ENCODE peak calls at places on chromosomes 13 and 19, in seven cellular contexts. One of them, this sample, is unnamed.

GRCh38 chr19:53818756-53819155 is 5.4 kb downstream of the NLRP12 start:
- DNase-seq in CD4-positive, alpha-beta T cell: no peak
- DNase-seq in body of pancreas: no peak
- DNase-seq in endothelial cell: no peak
- DNase-seq in breast epithelium: no peak
- DNase-seq in HFFc6: no peak
- DNase-seq in ovary: no peak
- DNase-seq in this sample: no peak

GRCh38 chr19:38932425-38933179 is 1.9 kb downstream of the MRPS12 start:
- DNase-seq in endothelial cell: no peak
- DNase-seq in HFFc6: no peak
- DNase-seq in breast epithelium: no peak
- DNase-seq in ovary: peak
- DNase-seq in body of pancreas: no peak
- DNase-seq in CD4-positive, alpha-beta T cell: peak
- DNase-seq in this sample: no peak

GRCh38 chr13:97257800-97258799 is 36.0 kb downstream of the MBNL2 start:
- DNase-seq in breast epithelium: no peak
- DNase-seq in body of pancreas: peak
- DNase-seq in CD4-positive, alpha-beta T cell: no peak
- DNase-seq in endothelial cell: peak
- DNase-seq in ovary: peak
- DNase-seq in HFFc6: peak
- DNase-seq in this sample: peak

GRCh38 chr19:15129856-15130580 is 22.8 kb downstream of the SYDE1 start:
- DNase-seq in breast epithelium: no peak
- DNase-seq in body of pancreas: no peak
- DNase-seq in endothelial cell: no peak
- DNase-seq in HFFc6: no peak
- DNase-seq in ovary: no peak
- DNase-seq in CD4-positive, alpha-beta T cell: no peak
- DNase-seq in this sample: no peak

GRCh38 chr19:39316627-39317321 is 3.9 kb downstream of the LRFN1 start:
- DNase-seq in CD4-positive, alpha-beta T cell: no peak
- DNase-seq in breast epithelium: no peak
- DNase-seq in HFFc6: no peak
- DNase-seq in endothelial cell: no peak
- DNase-seq in ovary: no peak
- DNase-seq in body of pancreas: no peak
- DNase-seq in this sample: no peak

GRCh38 chr13:94093652-94094310 is 385.7 kb downstream of the DCT start:
- DNase-seq in endothelial cell: no peak
- DNase-seq in breast epithelium: no peak
- DNase-seq in CD4-positive, alpha-beta T cell: no peak
- DNase-seq in HFFc6: no peak
- DNase-seq in body of pancreas: no peak
- DNase-seq in ovary: no peak
- DNase-seq in this sample: no peak

GRCh38 chr13:65605386-65605785 is 1624.8 kb downstream of the PCDH9 start:
- DNase-seq in body of pancreas: no peak
- DNase-seq in endothelial cell: no peak
- DNase-seq in ovary: no peak
- DNase-seq in HFFc6: no peak
- DNase-seq in CD4-positive, alpha-beta T cell: no peak
- DNase-seq in breast epithelium: no peak
- DNase-seq in this sample: no peak

GRCh38 chr19:8377598-8377997 is 12.6 kb upstream of the RAB11B start:
- DNase-seq in breast epithelium: no peak
- DNase-seq in HFFc6: no peak
- DNase-seq in CD4-positive, alpha-beta T cell: no peak
- DNase-seq in body of pancreas: no peak
- DNase-seq in endothelial cell: no peak
- DNase-seq in ovary: no peak
- DNase-seq in this sample: no peak

GRCh38 chr13:110023729-110024645 is 237.6 kb upstream of the IRS2 start:
- DNase-seq in breast epithelium: no peak
- DNase-seq in ovary: peak
- DNase-seq in body of pancreas: no peak
- DNase-seq in HFFc6: no peak
- DNase-seq in endothelial cell: peak
- DNase-seq in CD4-positive, alpha-beta T cell: no peak
- DNase-seq in this sample: no peak

GRCh38 chr13:49248433-49249002 is 793 bp downstream of the CDADC1 start:
- DNase-seq in CD4-positive, alpha-beta T cell: peak
- DNase-seq in endothelial cell: no peak
- DNase-seq in body of pancreas: no peak
- DNase-seq in HFFc6: peak
- DNase-seq in ovary: no peak
- DNase-seq in breast epithelium: no peak
- DNase-seq in this sample: no peak

GRCh38 chr13:45682494-45683008 is 19.6 kb upstream of the CBY2 start:
- DNase-seq in breast epithelium: no peak
- DNase-seq in HFFc6: no peak
- DNase-seq in ovary: no peak
- DNase-seq in CD4-positive, alpha-beta T cell: no peak
- DNase-seq in body of pancreas: no peak
- DNase-seq in endothelial cell: no peak
- DNase-seq in this sample: no peak

GRCh38 chr19:40241809-40242384 is 15.4 kb upstream of the CCNP start:
- DNase-seq in breast epithelium: no peak
- DNase-seq in CD4-positive, alpha-beta T cell: no peak
- DNase-seq in ovary: peak
- DNase-seq in body of pancreas: no peak
- DNase-seq in endothelial cell: no peak
- DNase-seq in HFFc6: no peak
- DNase-seq in this sample: no peak

GRCh38 chr13:34257980-34258379 is 440.0 kb downstream of the RFC3 start:
- DNase-seq in ovary: no peak
- DNase-seq in body of pancreas: no peak
- DNase-seq in HFFc6: no peak
- DNase-seq in CD4-positive, alpha-beta T cell: no peak
- DNase-seq in breast epithelium: no peak
- DNase-seq in endothelial cell: no peak
- DNase-seq in this sample: no peak

GRCh38 chr19:13076787-13077186 is 25.9 kb downstream of the LYL1 start:
- DNase-seq in ovary: no peak
- DNase-seq in endothelial cell: no peak
- DNase-seq in HFFc6: no peak
- DNase-seq in body of pancreas: no peak
- DNase-seq in CD4-positive, alpha-beta T cell: no peak
- DNase-seq in breast epithelium: no peak
- DNase-seq in this sample: no peak

GRCh38 chr19:10603873-10604459 is 16.9 kb upstream of the AP1M2 start:
- DNase-seq in ovary: no peak
- DNase-seq in body of pancreas: no peak
- DNase-seq in CD4-positive, alpha-beta T cell: peak
- DNase-seq in breast epithelium: no peak
- DNase-seq in HFFc6: no peak
- DNase-seq in endothelial cell: no peak
- DNase-seq in this sample: no peak

GRCh38 chr13:97568850-97569249 is 134.9 kb downstream of the RAP2A start:
- DNase-seq in body of pancreas: peak
- DNase-seq in endothelial cell: peak
- DNase-seq in HFFc6: no peak
- DNase-seq in CD4-positive, alpha-beta T cell: no peak
- DNase-seq in ovary: no peak
- DNase-seq in breast epithelium: no peak
- DNase-seq in this sample: no peak

GRCh38 chr13:51068501-51068900 is 42.6 kb downstream of the C13orf42 start:
- DNase-seq in body of pancreas: no peak
- DNase-seq in HFFc6: no peak
- DNase-seq in ovary: no peak
- DNase-seq in endothelial cell: no peak
- DNase-seq in breast epithelium: no peak
- DNase-seq in CD4-positive, alpha-beta T cell: no peak
- DNase-seq in this sample: no peak

GRCh38 chr13:104043184-104043583 is 977.0 kb upstream of the SLC10A2 start:
- DNase-seq in HFFc6: no peak
- DNase-seq in ovary: no peak
- DNase-seq in endothelial cell: no peak
- DNase-seq in body of pancreas: no peak
- DNase-seq in breast epithelium: no peak
- DNase-seq in CD4-positive, alpha-beta T cell: no peak
- DNase-seq in this sample: no peak

GRCh38 chr19:39795001-39795400 is 16.3 kb downstream of the LEUTX start:
- DNase-seq in ovary: no peak
- DNase-seq in breast epithelium: no peak
- DNase-seq in body of pancreas: no peak
- DNase-seq in HFFc6: no peak
- DNase-seq in CD4-positive, alpha-beta T cell: no peak
- DNase-seq in endothelial cell: no peak
- DNase-seq in this sample: no peak

GRCh38 chr13:59318320-59318930 is 845.3 kb downstream of the DIAPH3 start:
- DNase-seq in CD4-positive, alpha-beta T cell: peak
- DNase-seq in HFFc6: peak
- DNase-seq in endothelial cell: peak
- DNase-seq in ovary: peak
- DNase-seq in body of pancreas: peak
- DNase-seq in breast epithelium: peak
- DNase-seq in this sample: no peak

GRCh38 chr13:37595162-37595561 is 3.4 kb downstream of the POSTN start:
- DNase-seq in body of pancreas: no peak
- DNase-seq in ovary: no peak
- DNase-seq in CD4-positive, alpha-beta T cell: no peak
- DNase-seq in endothelial cell: no peak
- DNase-seq in HFFc6: peak
- DNase-seq in breast epithelium: no peak
- DNase-seq in this sample: no peak

GRCh38 chr13:26961890-26962615 is 201.5 kb upstream of the GPR12 start:
- DNase-seq in endothelial cell: no peak
- DNase-seq in breast epithelium: no peak
- DNase-seq in ovary: no peak
- DNase-seq in body of pancreas: peak
- DNase-seq in CD4-positive, alpha-beta T cell: no peak
- DNase-seq in HFFc6: no peak
- DNase-seq in this sample: no peak

GRCh38 chr19:42254083-42254849 is 662 bp downstream of the ERF start:
- DNase-seq in ovary: peak
- DNase-seq in CD4-positive, alpha-beta T cell: peak
- DNase-seq in HFFc6: no peak
- DNase-seq in body of pancreas: peak
- DNase-seq in breast epithelium: peak
- DNase-seq in endothelial cell: peak
- DNase-seq in this sample: no peak

GRCh38 chr19:50549927-50550593 is 18.2 kb downstream of the LRRC4B start:
- DNase-seq in ovary: no peak
- DNase-seq in HFFc6: no peak
- DNase-seq in endothelial cell: no peak
- DNase-seq in body of pancreas: no peak
- DNase-seq in CD4-positive, alpha-beta T cell: no peak
- DNase-seq in breast epithelium: no peak
- DNase-seq in this sample: no peak

GRCh38 chr19:50549059-50549926 is 18.9 kb downstream of the LRRC4B start:
- DNase-seq in body of pancreas: no peak
- DNase-seq in CD4-positive, alpha-beta T cell: no peak
- DNase-seq in breast epithelium: no peak
- DNase-seq in HFFc6: no peak
- DNase-seq in ovary: no peak
- DNase-seq in endothelial cell: no peak
- DNase-seq in this sample: no peak

GRCh38 chr19:50548191-50549058 is 19.8 kb downstream of the LRRC4B start:
- DNase-seq in breast epithelium: no peak
- DNase-seq in body of pancreas: no peak
- DNase-seq in endothelial cell: no peak
- DNase-seq in CD4-positive, alpha-beta T cell: no peak
- DNase-seq in ovary: no peak
- DNase-seq in HFFc6: no peak
- DNase-seq in this sample: no peak

GRCh38 chr19:50546527-50547221 is 21.6 kb downstream of the LRRC4B start:
- DNase-seq in HFFc6: no peak
- DNase-seq in breast epithelium: no peak
- DNase-seq in body of pancreas: no peak
- DNase-seq in CD4-positive, alpha-beta T cell: no peak
- DNase-seq in ovary: no peak
- DNase-seq in endothelial cell: no peak
- DNase-seq in this sample: no peak

GRCh38 chr19:50547385-50548190 is 20.6 kb downstream of the LRRC4B start:
- DNase-seq in ovary: no peak
- DNase-seq in endothelial cell: no peak
- DNase-seq in body of pancreas: no peak
- DNase-seq in breast epithelium: no peak
- DNase-seq in HFFc6: no peak
- DNase-seq in CD4-positive, alpha-beta T cell: no peak
- DNase-seq in this sample: no peak
- TF ChIP-seq CTCF in ovary: no peak
- TF ChIP-seq CTCF in endothelial cell: no peak
- TF ChIP-seq CTCF in body of pancreas: no peak
- TF ChIP-seq CTCF in breast epithelium: no peak
- TF ChIP-seq CTCF in HFFc6: no peak
- TF ChIP-seq CTCF in CD4-positive, alpha-beta T cell: no peak
- TF ChIP-seq CTCF in this sample: no peak

DNA sequence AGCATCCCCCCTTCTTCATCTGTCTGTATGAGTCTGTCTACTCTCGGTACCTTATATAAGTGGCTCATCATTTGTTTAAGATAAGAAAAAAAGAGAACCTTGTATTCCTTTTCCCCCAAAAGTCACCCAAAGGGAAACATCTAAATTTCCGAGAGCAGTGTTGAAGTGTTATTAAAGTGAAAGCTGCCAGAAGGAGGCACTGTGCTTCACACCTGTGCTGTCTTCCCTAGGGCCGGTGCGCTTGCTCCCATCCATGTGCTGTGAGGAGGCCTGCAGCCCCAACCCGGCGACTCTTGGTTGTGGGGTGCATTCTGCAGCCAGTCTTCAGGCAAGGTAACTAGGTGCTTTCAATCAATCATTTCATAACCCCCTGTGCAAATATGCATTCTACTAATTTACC is 97.5 kb downstream of the TNFRSF19 start:
- DNase-seq in body of pancreas: no peak
- DNase-seq in ovary: no peak
- DNase-seq in HFFc6: no peak
- DNase-seq in CD4-positive, alpha-beta T cell: no peak
- DNase-seq in breast epithelium: no peak
- DNase-seq in endothelial cell: no peak
- DNase-seq in this sample: no peak
- TF ChIP-seq CTCF in body of pancreas: no peak
- TF ChIP-seq CTCF in ovary: no peak
- TF ChIP-seq CTCF in HFFc6: peak
- TF ChIP-seq CTCF in CD4-positive, alpha-beta T cell: no peak
- TF ChIP-seq CTCF in breast epithelium: no peak
- TF ChIP-seq CTCF in endothelial cell: no peak
- TF ChIP-seq CTCF in this sample: no peak

DNA sequence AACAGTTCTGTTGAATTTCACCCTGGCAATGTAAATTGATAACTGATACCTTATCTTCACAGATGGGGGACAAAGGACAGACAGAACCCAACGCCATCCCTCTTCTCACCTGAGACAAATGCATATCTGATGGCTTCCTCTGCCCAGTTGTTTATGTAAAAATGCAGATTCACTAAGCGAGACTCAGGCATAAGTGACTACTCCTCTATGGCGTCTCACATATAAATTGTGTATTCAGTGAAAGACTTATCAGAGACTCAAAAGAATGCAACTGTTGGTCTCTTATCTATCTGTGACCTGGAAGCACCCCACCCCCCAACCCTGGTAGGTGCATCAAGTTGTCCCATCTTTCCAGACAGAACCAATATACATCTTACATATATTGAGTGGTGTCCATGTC is 13.3 kb upstream of the CALM3 start:
- DNase-seq in CD4-positive, alpha-beta T cell: no peak
- DNase-seq in breast epithelium: no peak
- DNase-seq in HFFc6: no peak
- DNase-seq in ovary: no peak
- DNase-seq in endothelial cell: no peak
- DNase-seq in body of pancreas: no peak
- DNase-seq in this sample: no peak
- TF ChIP-seq CTCF in CD4-positive, alpha-beta T cell: no peak
- TF ChIP-seq CTCF in breast epithelium: no peak
- TF ChIP-seq CTCF in HFFc6: no peak
- TF ChIP-seq CTCF in ovary: no peak
- TF ChIP-seq CTCF in endothelial cell: no peak
- TF ChIP-seq CTCF in body of pancreas: no peak
- TF ChIP-seq CTCF in this sample: no peak

GRCh38 chr13:81171065-81171647 is 830.2 kb upstream of the SPRY2 start:
- DNase-seq in ovary: no peak
- DNase-seq in body of pancreas: no peak
- DNase-seq in CD4-positive, alpha-beta T cell: no peak
- DNase-seq in endothelial cell: no peak
- DNase-seq in breast epithelium: no peak
- DNase-seq in HFFc6: peak
- DNase-seq in this sample: no peak
- TF ChIP-seq CTCF in ovary: no peak
- TF ChIP-seq CTCF in body of pancreas: peak
- TF ChIP-seq CTCF in CD4-positive, alpha-beta T cell: no peak
- TF ChIP-seq CTCF in endothelial cell: peak
- TF ChIP-seq CTCF in breast epithelium: no peak
- TF ChIP-seq CTCF in HFFc6: peak
- TF ChIP-seq CTCF in this sample: peak

This sample was measured in BJ.